ENCODE peak calls at places on chromosomes 2 and 18, in eight cellular contexts. L is GM23248; M is SJSA1; W is heart left ventricle; D is small intestine; Q is CD8-positive, alpha-beta memory T cell; H is endodermal cell; T is sigmoid colon. C is an unnamed sample.

GRCh38 chr2:12856934-12857660 is 140.4 kb downstream of the TRIB2 start:
- DNase-seq in L (peak; percentile 86), M (no peak), W (no peak), D (peak; percentile 64), Q (no peak), H (no peak), T (no peak), C (peak; percentile 45)

GRCh38 chr2:68318686-68319396 is 908 bp downstream of the CNRIP1 start:
- DNase-seq in L (peak; percentile 53), M (no peak), W (peak; percentile 46), D (no peak), Q (no peak), H (no peak), T (peak; percentile 70), C (no peak)

GRCh38 chr18:68623342-68623741 is 91.6 kb downstream of the TMX3 start:
- DNase-seq in L (peak; percentile 86), M (no peak), W (no peak), D (peak; percentile 30), Q (no peak), H (peak; percentile 83), T (peak; percentile 66), C (peak; percentile 48)

GRCh38 chr2:36536776-36537175 is 61.2 kb downstream of the FEZ2 start:
- DNase-seq in L (no peak), M (no peak), W (no peak), D (no peak), Q (no peak), H (no peak), T (no peak), C (no peak)

GRCh38 chr2:56484906-56485305 is 301.1 kb downstream of the CCDC85A start:
- DNase-seq in L (no peak), M (no peak), W (no peak), D (no peak), Q (no peak), H (no peak), T (no peak), C (no peak)

GRCh38 chr2:232842689-232843088 is 27.4 kb upstream of the SNORC start:
- DNase-seq in L (no peak), M (no peak), W (no peak), D (no peak), Q (no peak), H (no peak), T (no peak), C (no peak)

GRCh38 chr2:1054399-1054798 is 103.8 kb downstream of the SNTG2 start:
- DNase-seq in L (no peak), M (no peak), W (no peak), D (no peak), Q (no peak), H (no peak), T (no peak), C (no peak)

GRCh38 chr2:26864226-26864625 is 16.3 kb downstream of the DPYSL5 start:
- DNase-seq in L (no peak), M (no peak), W (no peak), D (no peak), Q (no peak), H (no peak), T (no peak), C (no peak)

GRCh38 chr2:128914320-128914719 is 595.7 kb upstream of the HS6ST1 start:
- DNase-seq in L (no peak), M (no peak), W (no peak), D (no peak), Q (no peak), H (no peak), T (no peak), C (no peak)

GRCh38 chr18:47928466-47928865 is 2.0 kb downstream of the SMAD2 start:
- DNase-seq in L (peak; percentile 18), M (no peak), W (no peak), D (peak; percentile 18), Q (no peak), H (no peak), T (no peak), C (no peak)

GRCh38 chr18:44393406-44393805 is 287.3 kb upstream of the SETBP1 start:
- DNase-seq in L (no peak), M (no peak), W (no peak), D (no peak), Q (no peak), H (no peak), T (no peak), C (no peak)

GRCh38 chr2:233108611-233109490 is 48.7 kb downstream of the INPP5D start:
- DNase-seq in L (no peak), M (no peak), W (no peak), D (no peak), Q (no peak), H (no peak), T (no peak), C (no peak)

GRCh38 chr18:62634471-62634870 is 80.9 kb upstream of the PHLPP1 start:
- DNase-seq in L (peak; percentile 81), M (no peak), W (no peak), D (no peak), Q (no peak), H (no peak), T (no peak), C (no peak)

DNA sequence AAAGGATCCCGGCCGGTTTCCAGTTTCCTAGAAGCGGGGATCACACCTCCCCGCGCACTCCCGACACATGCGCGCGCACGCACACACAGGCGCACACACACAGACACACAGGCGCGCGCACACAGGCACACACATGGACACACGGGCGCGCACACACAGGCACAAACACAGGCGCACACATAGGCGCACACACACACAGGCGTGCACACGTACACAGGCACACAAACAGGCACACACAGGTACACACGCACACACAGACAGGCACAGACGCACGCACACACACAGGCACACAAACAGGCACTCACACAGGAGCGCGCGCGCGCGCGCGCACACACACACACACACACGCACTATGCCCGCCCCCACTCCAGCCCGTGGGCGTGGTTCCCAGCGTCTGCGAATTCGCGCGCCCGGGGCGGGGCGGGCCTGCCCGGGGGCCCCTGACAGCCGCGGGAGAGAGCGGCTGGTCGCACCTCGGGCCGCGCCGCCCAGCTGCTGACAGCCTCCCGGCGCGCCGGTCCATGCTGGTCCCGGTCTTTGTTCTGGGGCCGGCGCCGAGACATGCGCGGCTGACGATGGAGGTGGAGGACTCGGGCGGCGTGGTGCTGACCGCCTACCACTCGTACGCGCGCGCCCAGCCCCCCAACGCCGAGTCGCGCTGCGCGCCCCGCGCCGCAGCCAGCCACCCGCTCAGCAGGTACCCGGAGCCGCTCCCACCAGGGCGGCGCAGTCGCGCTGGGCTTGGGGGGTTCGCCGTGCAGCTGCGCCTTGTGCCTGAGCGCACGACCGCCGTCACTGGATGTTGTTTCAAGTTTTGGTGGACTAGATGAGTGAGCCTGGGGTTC is at the start of gene ARHGAP28:
- DNase-seq in L (peak; percentile 65), M (peak; percentile 88), W (peak; percentile 81), D (peak; percentile 85), Q (no peak), H (peak; percentile 96), T (peak; percentile 89), C (peak; percentile 86)
- H3K27me3 ChIP-seq in L (peaks cover 32% of the 10 kb centered on the region), M (no peaks in the 10 kb centered on the region), W (no peaks in the 10 kb centered on the region), D (no peaks in the 10 kb centered on the region), Q (no peaks in the 10 kb centered on the region), H (no peaks in the 10 kb centered on the region), T (no peaks in the 10 kb centered on the region), C (no peaks in the 10 kb centered on the region)

GRCh38 chr2:203835420-203835819 is 32.2 kb upstream of the CTLA4 start:
- DNase-seq in L (no peak), M (no peak), W (no peak), D (no peak), Q (no peak), H (no peak), T (no peak), C (no peak)

GRCh38 chr2:203842373-203842772 is 25.2 kb upstream of the CTLA4 start:
- DNase-seq in L (no peak), M (no peak), W (no peak), D (no peak), Q (no peak), H (no peak), T (no peak), C (no peak)

GRCh38 chr2:203841654-203842053 is 25.9 kb upstream of the CTLA4 start:
- DNase-seq in L (no peak), M (no peak), W (no peak), D (no peak), Q (no peak), H (no peak), T (no peak), C (no peak)

GRCh38 chr2:203835867-203836800 is 31.4 kb upstream of the CTLA4 start:
- DNase-seq in L (no peak), M (no peak), W (no peak), D (no peak), Q (no peak), H (no peak), T (no peak), C (no peak)

DNA sequence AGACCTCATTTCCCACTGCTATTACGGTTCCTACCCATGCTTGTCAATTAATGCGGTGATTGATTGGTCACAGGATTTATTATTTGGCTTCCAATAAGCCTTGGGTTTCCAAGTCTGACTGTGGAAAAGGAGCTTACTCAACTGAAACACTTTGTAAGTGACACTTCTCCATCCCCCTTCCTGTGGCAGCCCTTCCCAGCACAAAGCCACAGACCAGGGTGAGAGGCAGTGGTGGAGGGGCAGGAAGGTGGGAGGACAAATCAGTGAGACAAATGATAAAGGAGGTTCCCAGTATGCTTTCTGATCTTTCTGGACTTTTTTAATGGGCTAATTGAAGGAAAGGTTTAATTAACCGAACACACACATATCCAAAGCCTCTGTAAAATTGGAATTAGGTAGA is 26.8 kb upstream of the CTLA4 start:
- DNase-seq in L (no peak), M (no peak), W (no peak), D (no peak), Q (no peak), H (no peak), T (no peak), C (no peak)
- H3K27me3 ChIP-seq in L (no peaks in the 10 kb centered on the region), M (peaks cover 13% of the 10 kb centered on the region), W (no peaks in the 10 kb centered on the region), D (no peaks in the 10 kb centered on the region), Q (no peaks in the 10 kb centered on the region), H (peaks cover 5% of the 10 kb centered on the region), T (no peaks in the 10 kb centered on the region), C (peaks cover 10% of the 10 kb centered on the region)

DNA sequence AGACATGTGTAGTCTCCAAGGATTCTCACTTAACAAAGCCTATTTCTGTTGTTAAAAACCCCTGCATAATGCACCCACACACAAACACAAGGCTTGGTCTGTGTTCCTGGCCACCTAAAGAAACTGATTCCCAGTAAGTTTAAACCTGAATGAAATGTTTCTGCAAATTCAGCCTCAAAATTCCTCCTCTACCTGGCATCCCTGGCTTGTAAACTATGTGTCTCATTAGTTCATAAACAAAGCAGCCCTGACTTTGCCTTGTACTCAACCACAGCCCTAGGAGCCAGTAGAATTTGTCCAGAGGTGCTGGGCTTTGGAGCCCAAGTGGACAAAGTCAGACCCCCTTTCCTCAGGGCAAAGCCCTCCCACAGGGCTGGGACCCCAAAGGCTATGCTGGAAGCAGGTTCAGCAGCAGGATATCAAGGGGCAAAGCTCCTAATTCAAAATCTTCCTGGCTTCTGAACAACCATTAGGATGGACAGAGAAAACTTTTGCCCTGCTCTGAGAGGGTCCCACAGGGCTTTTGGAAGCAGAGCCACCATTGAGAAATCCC is 2.6 kb upstream of the HOXD13 start:
- DNase-seq in L (no peak), M (no peak), W (no peak), D (no peak), Q (no peak), H (no peak), T (no peak), C (no peak)
- H3K27me3 ChIP-seq in L (peaks cover 35% of the 10 kb centered on the region), M (peaks cover 92% of the 10 kb centered on the region), W (peaks cover 99% of the 10 kb centered on the region), D (peaks cover 74% of the 10 kb centered on the region), Q (peaks cover 89% of the 10 kb centered on the region), H (peaks cover 97% of the 10 kb centered on the region), T (peaks cover 11% of the 10 kb centered on the region), C (peaks cover 77% of the 10 kb centered on the region)

DNA sequence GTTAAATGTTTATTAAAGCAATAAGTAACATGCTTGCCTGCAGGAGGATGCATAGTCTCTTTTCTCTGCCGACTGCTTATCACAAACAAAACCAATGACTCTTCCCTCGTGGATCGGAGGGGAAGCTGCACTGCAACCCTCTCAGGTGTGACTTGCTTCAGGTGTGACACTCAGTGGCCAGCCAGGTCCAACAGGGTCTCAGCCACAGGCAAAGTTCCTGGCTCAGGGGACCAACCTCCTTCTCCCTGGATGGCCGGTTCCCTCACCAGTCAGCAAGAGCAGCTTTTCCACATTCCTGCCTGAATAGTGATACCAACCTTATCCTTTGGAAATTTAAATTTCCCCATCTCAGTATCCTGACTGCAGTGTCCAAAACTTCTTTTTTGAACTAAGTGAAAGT is 383.5 kb downstream of the CMPK2 start:
- DNase-seq in L (no peak), M (no peak), W (no peak), D (no peak), Q (no peak), H (no peak), T (no peak), C (no peak)
- H3K27me3 ChIP-seq in L (no peaks in the 10 kb centered on the region), M (no peaks in the 10 kb centered on the region), W (no peaks in the 10 kb centered on the region), D (no peaks in the 10 kb centered on the region), Q (no peaks in the 10 kb centered on the region), H (no peaks in the 10 kb centered on the region), T (no peaks in the 10 kb centered on the region), C (no peaks in the 10 kb centered on the region)

C was measured in AG04450.